ENCODE peak calls at places on chromosomes 1 and 21, in nine cellular contexts. One of them, this sample, is unnamed.

GRCh38 chr1:108533351-108534083 is 26.4 kb upstream of the EEIG2 start:
- DNase-seq in psoas muscle: no peak
- DNase-seq in body of pancreas: peak; percentile 52
- DNase-seq in cardiac fibroblast: no peak
- DNase-seq in retina: no peak
- DNase-seq in HCT116: no peak
- DNase-seq in sciatic nerve: no peak
- DNase-seq in skeletal muscle cell: no peak
- DNase-seq in fibroblast of the conjunctiva: no peak
- DNase-seq in this sample: no peak

GRCh38 chr1:202018476-202019234 is 8.3 kb downstream of the ELF3 start:
- DNase-seq in sciatic nerve: no peak
- DNase-seq in skeletal muscle cell: no peak
- DNase-seq in HCT116: peak; percentile 81
- DNase-seq in cardiac fibroblast: no peak
- DNase-seq in psoas muscle: no peak
- DNase-seq in fibroblast of the conjunctiva: no peak
- DNase-seq in body of pancreas: peak; percentile 90
- DNase-seq in retina: no peak
- DNase-seq in this sample: no peak

GRCh38 chr1:214538497-214538896 is 12.9 kb downstream of the PTPN14 start:
- DNase-seq in retina: peak; percentile 26
- DNase-seq in body of pancreas: no peak
- DNase-seq in psoas muscle: no peak
- DNase-seq in HCT116: no peak
- DNase-seq in fibroblast of the conjunctiva: no peak
- DNase-seq in cardiac fibroblast: no peak
- DNase-seq in skeletal muscle cell: no peak
- DNase-seq in sciatic nerve: no peak
- DNase-seq in this sample: no peak

GRCh38 chr1:40299366-40300248 is 17.5 kb downstream of the COL9A2 start:
- DNase-seq in psoas muscle: no peak
- DNase-seq in skeletal muscle cell: no peak
- DNase-seq in sciatic nerve: peak; percentile 33
- DNase-seq in cardiac fibroblast: peak; percentile 10
- DNase-seq in HCT116: no peak
- DNase-seq in retina: no peak
- DNase-seq in fibroblast of the conjunctiva: no peak
- DNase-seq in body of pancreas: no peak
- DNase-seq in this sample: no peak

GRCh38 chr1:11907275-11908138 is 18.7 kb downstream of the KIAA2013 start:
- DNase-seq in sciatic nerve: peak; percentile 93
- DNase-seq in fibroblast of the conjunctiva: peak; percentile 94
- DNase-seq in skeletal muscle cell: peak; percentile 74
- DNase-seq in psoas muscle: peak; percentile 89
- DNase-seq in HCT116: peak; percentile 92
- DNase-seq in cardiac fibroblast: peak; percentile 97
- DNase-seq in retina: peak; percentile 96
- DNase-seq in body of pancreas: peak; percentile 95
- DNase-seq in this sample: peak; percentile 79

GRCh38 chr1:147809236-147809635 is 48.8 kb upstream of the GJA5 start:
- DNase-seq in body of pancreas: no peak
- DNase-seq in psoas muscle: no peak
- DNase-seq in cardiac fibroblast: no peak
- DNase-seq in sciatic nerve: no peak
- DNase-seq in skeletal muscle cell: no peak
- DNase-seq in HCT116: no peak
- DNase-seq in retina: no peak
- DNase-seq in fibroblast of the conjunctiva: no peak
- DNase-seq in this sample: no peak

GRCh38 chr21:28089599-28090421 is 902.9 kb downstream of the LTN1 start:
- DNase-seq in retina: no peak
- DNase-seq in fibroblast of the conjunctiva: no peak
- DNase-seq in sciatic nerve: peak; percentile 52
- DNase-seq in HCT116: no peak
- DNase-seq in cardiac fibroblast: peak; percentile 13
- DNase-seq in psoas muscle: no peak
- DNase-seq in skeletal muscle cell: no peak
- DNase-seq in body of pancreas: no peak
- DNase-seq in this sample: no peak

GRCh38 chr1:203147376-203147775 is 19.9 kb downstream of the ADORA1 start:
- DNase-seq in body of pancreas: no peak
- DNase-seq in sciatic nerve: no peak
- DNase-seq in psoas muscle: no peak
- DNase-seq in skeletal muscle cell: no peak
- DNase-seq in fibroblast of the conjunctiva: no peak
- DNase-seq in cardiac fibroblast: no peak
- DNase-seq in retina: no peak
- DNase-seq in HCT116: no peak
- DNase-seq in this sample: no peak

GRCh38 chr1:48803474-48803873 is 26.8 kb upstream of the BEND5 start:
- DNase-seq in sciatic nerve: no peak
- DNase-seq in retina: no peak
- DNase-seq in body of pancreas: no peak
- DNase-seq in cardiac fibroblast: no peak
- DNase-seq in fibroblast of the conjunctiva: no peak
- DNase-seq in HCT116: no peak
- DNase-seq in psoas muscle: no peak
- DNase-seq in skeletal muscle cell: no peak
- DNase-seq in this sample: no peak

GRCh38 chr1:63112155-63112914 is 210.0 kb upstream of the FOXD3 start:
- DNase-seq in cardiac fibroblast: peak; percentile 76
- DNase-seq in HCT116: no peak
- DNase-seq in fibroblast of the conjunctiva: peak; percentile 17
- DNase-seq in body of pancreas: no peak
- DNase-seq in retina: no peak
- DNase-seq in sciatic nerve: no peak
- DNase-seq in skeletal muscle cell: peak; percentile 61
- DNase-seq in psoas muscle: no peak
- DNase-seq in this sample: peak; percentile 79

GRCh38 chr1:109508001-109508872 is 1.3 kb downstream of the AMIGO1 start:
- DNase-seq in fibroblast of the conjunctiva: no peak
- DNase-seq in body of pancreas: no peak
- DNase-seq in HCT116: no peak
- DNase-seq in sciatic nerve: no peak
- DNase-seq in skeletal muscle cell: no peak
- DNase-seq in psoas muscle: no peak
- DNase-seq in retina: peak; percentile 28
- DNase-seq in cardiac fibroblast: no peak
- DNase-seq in this sample: no peak

GRCh38 chr1:235888119-235888643 is 21.5 kb upstream of the LYST start:
- DNase-seq in retina: no peak
- DNase-seq in body of pancreas: no peak
- DNase-seq in cardiac fibroblast: no peak
- DNase-seq in HCT116: no peak
- DNase-seq in skeletal muscle cell: no peak
- DNase-seq in fibroblast of the conjunctiva: no peak
- DNase-seq in sciatic nerve: no peak
- DNase-seq in psoas muscle: no peak
- DNase-seq in this sample: no peak

GRCh38 chr1:3747903-3748302 is 4.3 kb upstream of the CCDC27 start:
- DNase-seq in sciatic nerve: no peak
- DNase-seq in retina: no peak
- DNase-seq in HCT116: no peak
- DNase-seq in psoas muscle: no peak
- DNase-seq in body of pancreas: no peak
- DNase-seq in skeletal muscle cell: no peak
- DNase-seq in fibroblast of the conjunctiva: no peak
- DNase-seq in cardiac fibroblast: no peak
- DNase-seq in this sample: no peak

GRCh38 chr1:22944656-22945055 is 28.0 kb downstream of the LACTBL1 start:
- DNase-seq in body of pancreas: no peak
- DNase-seq in cardiac fibroblast: no peak
- DNase-seq in psoas muscle: no peak
- DNase-seq in HCT116: no peak
- DNase-seq in skeletal muscle cell: no peak
- DNase-seq in fibroblast of the conjunctiva: no peak
- DNase-seq in sciatic nerve: peak; percentile 7
- DNase-seq in retina: no peak
- DNase-seq in this sample: no peak

GRCh38 chr1:60394436-60394835 is 320.9 kb upstream of the C1orf87 start:
- DNase-seq in skeletal muscle cell: peak; percentile 4
- DNase-seq in sciatic nerve: no peak
- DNase-seq in body of pancreas: no peak
- DNase-seq in cardiac fibroblast: no peak
- DNase-seq in psoas muscle: no peak
- DNase-seq in HCT116: no peak
- DNase-seq in fibroblast of the conjunctiva: no peak
- DNase-seq in retina: no peak
- DNase-seq in this sample: no peak

GRCh38 chr1:41638086-41639024 is 153.9 kb upstream of the EDN2 start:
- DNase-seq in retina: no peak
- DNase-seq in fibroblast of the conjunctiva: no peak
- DNase-seq in psoas muscle: no peak
- DNase-seq in HCT116: no peak
- DNase-seq in sciatic nerve: no peak
- DNase-seq in skeletal muscle cell: no peak
- DNase-seq in body of pancreas: no peak
- DNase-seq in cardiac fibroblast: no peak
- DNase-seq in this sample: no peak

GRCh38 chr1:186736971-186737685 is 56.9 kb upstream of the PTGS2 start:
- DNase-seq in fibroblast of the conjunctiva: no peak
- DNase-seq in skeletal muscle cell: no peak
- DNase-seq in sciatic nerve: no peak
- DNase-seq in HCT116: no peak
- DNase-seq in psoas muscle: no peak
- DNase-seq in retina: no peak
- DNase-seq in body of pancreas: no peak
- DNase-seq in cardiac fibroblast: no peak
- DNase-seq in this sample: no peak

GRCh38 chr21:21688877-21689276 is 690.7 kb downstream of the NCAM2 start:
- DNase-seq in psoas muscle: no peak
- DNase-seq in sciatic nerve: no peak
- DNase-seq in cardiac fibroblast: peak; percentile 52
- DNase-seq in skeletal muscle cell: no peak
- DNase-seq in body of pancreas: no peak
- DNase-seq in fibroblast of the conjunctiva: peak; percentile 33
- DNase-seq in retina: no peak
- DNase-seq in HCT116: no peak
- DNase-seq in this sample: no peak

GRCh38 chr21:39675595-39675994 is 62.9 kb downstream of the B3GALT5 start:
- DNase-seq in psoas muscle: no peak
- DNase-seq in HCT116: no peak
- DNase-seq in retina: no peak
- DNase-seq in fibroblast of the conjunctiva: no peak
- DNase-seq in skeletal muscle cell: no peak
- DNase-seq in body of pancreas: no peak
- DNase-seq in sciatic nerve: no peak
- DNase-seq in cardiac fibroblast: no peak
- DNase-seq in this sample: no peak

GRCh38 chr1:191022856-191023255 is 545.2 kb upstream of the BRINP3 start:
- DNase-seq in sciatic nerve: no peak
- DNase-seq in fibroblast of the conjunctiva: peak; percentile 1
- DNase-seq in skeletal muscle cell: peak; percentile 23
- DNase-seq in body of pancreas: no peak
- DNase-seq in psoas muscle: no peak
- DNase-seq in HCT116: no peak
- DNase-seq in cardiac fibroblast: peak; percentile 55
- DNase-seq in retina: no peak
- DNase-seq in this sample: no peak

GRCh38 chr1:20867847-20868246 is 80.7 kb upstream of the HP1BP3 start:
- DNase-seq in psoas muscle: no peak
- DNase-seq in body of pancreas: no peak
- DNase-seq in cardiac fibroblast: peak; percentile 79
- DNase-seq in skeletal muscle cell: peak; percentile 9
- DNase-seq in sciatic nerve: no peak
- DNase-seq in HCT116: no peak
- DNase-seq in retina: no peak
- DNase-seq in fibroblast of the conjunctiva: peak; percentile 37
- DNase-seq in this sample: no peak

GRCh38 chr1:64934115-64934880 is 32.1 kb downstream of the JAK1 start:
- DNase-seq in fibroblast of the conjunctiva: peak; percentile 64
- DNase-seq in skeletal muscle cell: peak; percentile 92
- DNase-seq in retina: no peak
- DNase-seq in sciatic nerve: no peak
- DNase-seq in HCT116: no peak
- DNase-seq in body of pancreas: no peak
- DNase-seq in cardiac fibroblast: peak; percentile 92
- DNase-seq in psoas muscle: peak; percentile 31
- DNase-seq in this sample: peak; percentile 77

GRCh38 chr1:118912574-118912973 is 75.6 kb downstream of the TBX15 start:
- DNase-seq in fibroblast of the conjunctiva: no peak
- DNase-seq in cardiac fibroblast: no peak
- DNase-seq in retina: no peak
- DNase-seq in psoas muscle: no peak
- DNase-seq in skeletal muscle cell: no peak
- DNase-seq in body of pancreas: no peak
- DNase-seq in sciatic nerve: no peak
- DNase-seq in HCT116: no peak
- DNase-seq in this sample: no peak

GRCh38 chr1:94821636-94822305 is 1.6 kb downstream of the SLC44A3 start:
- DNase-seq in fibroblast of the conjunctiva: no peak
- DNase-seq in skeletal muscle cell: no peak
- DNase-seq in body of pancreas: no peak
- DNase-seq in retina: peak; percentile 64
- DNase-seq in psoas muscle: no peak
- DNase-seq in sciatic nerve: no peak
- DNase-seq in HCT116: no peak
- DNase-seq in cardiac fibroblast: no peak
- DNase-seq in this sample: no peak

GRCh38 chr1:33517596-33518250 is 45.3 kb downstream of the ZSCAN20 start:
- DNase-seq in psoas muscle: no peak
- DNase-seq in cardiac fibroblast: no peak
- DNase-seq in body of pancreas: no peak
- DNase-seq in skeletal muscle cell: no peak
- DNase-seq in HCT116: no peak
- DNase-seq in retina: no peak
- DNase-seq in fibroblast of the conjunctiva: no peak
- DNase-seq in sciatic nerve: no peak
- DNase-seq in this sample: no peak

GRCh38 chr1:85289207-85289847 is 12.9 kb upstream of the BCL10 start:
- DNase-seq in body of pancreas: no peak
- DNase-seq in HCT116: peak; percentile 93
- DNase-seq in sciatic nerve: no peak
- DNase-seq in skeletal muscle cell: peak; percentile 76
- DNase-seq in psoas muscle: no peak
- DNase-seq in fibroblast of the conjunctiva: peak; percentile 47
- DNase-seq in retina: no peak
- DNase-seq in cardiac fibroblast: peak; percentile 94
- DNase-seq in this sample: peak; percentile 61

GRCh38 chr1:154403300-154403943 is 1.7 kb upstream of the IL6R start:
- DNase-seq in body of pancreas: no peak
- DNase-seq in cardiac fibroblast: no peak
- DNase-seq in skeletal muscle cell: no peak
- DNase-seq in HCT116: no peak
- DNase-seq in sciatic nerve: peak; percentile 56
- DNase-seq in psoas muscle: no peak
- DNase-seq in fibroblast of the conjunctiva: no peak
- DNase-seq in retina: no peak
- DNase-seq in this sample: no peak

GRCh38 chr1:24130385-24130784 is 12.6 kb downstream of the IL22RA1 start:
- DNase-seq in retina: no peak
- DNase-seq in HCT116: no peak
- DNase-seq in skeletal muscle cell: no peak
- DNase-seq in fibroblast of the conjunctiva: no peak
- DNase-seq in sciatic nerve: no peak
- DNase-seq in psoas muscle: no peak
- DNase-seq in body of pancreas: no peak
- DNase-seq in cardiac fibroblast: no peak
- DNase-seq in this sample: no peak

GRCh38 chr1:42403880-42404400 is 23.3 kb downstream of the RIMKLA start:
- DNase-seq in body of pancreas: no peak
- DNase-seq in psoas muscle: no peak
- DNase-seq in skeletal muscle cell: no peak
- DNase-seq in cardiac fibroblast: no peak
- DNase-seq in HCT116: no peak
- DNase-seq in fibroblast of the conjunctiva: no peak
- DNase-seq in retina: no peak
- DNase-seq in sciatic nerve: no peak
- DNase-seq in this sample: no peak

GRCh38 chr1:178055093-178055492 is 38.8 kb upstream of the RASAL2 start:
- DNase-seq in HCT116: no peak
- DNase-seq in skeletal muscle cell: no peak
- DNase-seq in psoas muscle: peak; percentile 35
- DNase-seq in sciatic nerve: no peak
- DNase-seq in cardiac fibroblast: peak; percentile 52
- DNase-seq in retina: no peak
- DNase-seq in fibroblast of the conjunctiva: no peak
- DNase-seq in body of pancreas: no peak
- DNase-seq in this sample: no peak

GRCh38 chr1:3021233-3021671 is at the start of gene ACTRT2:
- DNase-seq in HCT116: no peak
- DNase-seq in retina: no peak
- DNase-seq in skeletal muscle cell: no peak
- DNase-seq in body of pancreas: no peak
- DNase-seq in fibroblast of the conjunctiva: no peak
- DNase-seq in cardiac fibroblast: no peak
- DNase-seq in sciatic nerve: no peak
- DNase-seq in psoas muscle: no peak
- DNase-seq in this sample: no peak